ENCODE peak calls at places on chromosomes 12 and 14, in seven cellular contexts. P, K, F, W, U, T and D are unnamed samples. For H3K79me1, the result is how much of the 10 kb centered on the place peaks cover.

GRCh38 chr12:121190523-121191031 is 19.4 kb upstream of the P2RX4 start:
- DNase-seq in P (no peak), K (peak), F (peak), W (peak), U (no peak), T (no peak), D (peak)

GRCh38 chr14:32509632-32510187 is 180.6 kb downstream of the AKAP6 start:
- DNase-seq in P (no peak), K (peak), F (peak), W (peak), U (no peak), T (no peak), D (no peak)

GRCh38 chr12:6333566-6333965 is 8.3 kb downstream of the TNFRSF1A start:
- DNase-seq in P (no peak), K (peak), F (peak), W (peak), U (no peak), T (no peak), D (no peak)

GRCh38 chr12:32896438-32897275 is at the start of gene PKP2:
- DNase-seq in P (peak), K (no peak), F (peak), W (peak), U (peak), T (peak), D (peak)

GRCh38 chr12:79407671-79408622 is 282.8 kb downstream of the PAWR start:
- DNase-seq in P (peak), K (peak), F (peak), W (peak), U (peak), T (peak), D (peak)

GRCh38 chr12:70989232-70989631 is 68.7 kb upstream of the PTPRR start:
- DNase-seq in P (no peak), K (no peak), F (no peak), W (no peak), U (no peak), T (no peak), D (no peak)

GRCh38 chr12:3614806-3615466 is 123.9 kb downstream of the PRMT8 start:
- DNase-seq in P (peak), K (no peak), F (no peak), W (no peak), U (peak), T (no peak), D (peak)

GRCh38 chr14:94517641-94518257 is 8.5 kb upstream of the SERPINA12 start:
- DNase-seq in P (no peak), K (no peak), F (no peak), W (no peak), U (no peak), T (no peak), D (peak)

GRCh38 chr12:107780298-107780697 is 5.8 kb downstream of the ASCL4 start:
- DNase-seq in P (no peak), K (no peak), F (no peak), W (no peak), U (no peak), T (no peak), D (no peak)

GRCh38 chr14:100213956-100214767 is 24.8 kb upstream of the YY1 start:
- DNase-seq in P (peak), K (peak), F (peak), W (peak), U (peak), T (peak), D (peak)

GRCh38 chr14:76055330-76055729 is 69.8 kb downstream of the IFT43 start:
- DNase-seq in P (no peak), K (no peak), F (no peak), W (no peak), U (no peak), T (no peak), D (no peak)

GRCh38 chr12:122880155-122880605 is 15.7 kb downstream of the VPS37B start:
- DNase-seq in P (no peak), K (peak), F (peak), W (peak), U (no peak), T (no peak), D (no peak)

GRCh38 chr14:101903111-101903561 is 61.2 kb upstream of the DYNC1H1 start:
- DNase-seq in P (no peak), K (no peak), F (no peak), W (no peak), U (no peak), T (no peak), D (no peak)

GRCh38 chr12:94326727-94327126 is 132.9 kb downstream of the CEP83 start:
- DNase-seq in P (no peak), K (peak), F (peak), W (no peak), U (no peak), T (no peak), D (no peak)

GRCh38 chr12:53231859-53232640 is at the start of gene RARG:
- DNase-seq in P (peak), K (no peak), F (peak), W (peak), U (no peak), T (peak), D (peak)

GRCh38 chr12:45200497-45201043 is 15.3 kb upstream of the ANO6 start:
- DNase-seq in P (no peak), K (peak), F (peak), W (peak), U (no peak), T (no peak), D (no peak)

GRCh38 chr12:49873361-49873934 is 30.3 kb downstream of the FAIM2 start:
- DNase-seq in P (peak), K (peak), F (no peak), W (no peak), U (no peak), T (no peak), D (no peak)

GRCh38 chr12:123223241-123223668 is 9.7 kb downstream of the MPHOSPH9 start:
- DNase-seq in P (no peak), K (no peak), F (no peak), W (no peak), U (no peak), T (no peak), D (no peak)

GRCh38 chr14:105055736-105056302 is 9.4 kb downstream of the GPR132 start:
- DNase-seq in P (peak), K (no peak), F (no peak), W (no peak), U (no peak), T (no peak), D (no peak)

GRCh38 chr12:12091977-12092663 is 21.4 kb downstream of the BCL2L14 start:
- DNase-seq in P (peak), K (no peak), F (no peak), W (no peak), U (no peak), T (peak), D (no peak)

GRCh38 chr12:18970603-18971002 is 158.9 kb upstream of the PLEKHA5 start:
- DNase-seq in P (peak), K (peak), F (no peak), W (no peak), U (no peak), T (no peak), D (peak)

GRCh38 chr12:57694459-57695019 is 607 bp downstream of the OS9 start:
- DNase-seq in P (no peak), K (no peak), F (peak), W (peak), U (peak), T (no peak), D (no peak)

GRCh38 chr12:119412811-119413794 is 78.6 kb downstream of the CCDC60 start:
- DNase-seq in P (peak), K (peak), F (peak), W (peak), U (peak), T (peak), D (peak)

GRCh38 chr14:97266653-97267052 is 469.5 kb downstream of the VRK1 start:
- DNase-seq in P (no peak), K (no peak), F (peak), W (no peak), U (no peak), T (no peak), D (peak)

GRCh38 chr12:89092297-89092696 is 260.0 kb downstream of the DUSP6 start:
- DNase-seq in P (no peak), K (no peak), F (no peak), W (no peak), U (no peak), T (no peak), D (no peak)

GRCh38 chr14:30875788-30876053 is 1.4 kb downstream of the COCH start:
- DNase-seq in P (no peak), K (no peak), F (no peak), W (no peak), U (no peak), T (no peak), D (no peak)

GRCh38 chr12:109305547-109305946 is 3.5 kb downstream of the FOXN4 start:
- DNase-seq in P (no peak), K (no peak), F (no peak), W (no peak), U (no peak), T (no peak), D (no peak)

GRCh38 chr12:109309441-109310246 is 560 bp upstream of the FOXN4 start:
- DNase-seq in P (no peak), K (no peak), F (no peak), W (no peak), U (no peak), T (peak), D (peak)

GRCh38 chr12:109307051-109307450 is 2.0 kb downstream of the FOXN4 start:
- DNase-seq in P (no peak), K (no peak), F (no peak), W (no peak), U (no peak), T (no peak), D (peak)

GRCh38 chr12:109308534-109309440 is at the start of gene FOXN4:
- DNase-seq in P (peak), K (no peak), F (no peak), W (no peak), U (no peak), T (peak), D (peak)

DNA sequence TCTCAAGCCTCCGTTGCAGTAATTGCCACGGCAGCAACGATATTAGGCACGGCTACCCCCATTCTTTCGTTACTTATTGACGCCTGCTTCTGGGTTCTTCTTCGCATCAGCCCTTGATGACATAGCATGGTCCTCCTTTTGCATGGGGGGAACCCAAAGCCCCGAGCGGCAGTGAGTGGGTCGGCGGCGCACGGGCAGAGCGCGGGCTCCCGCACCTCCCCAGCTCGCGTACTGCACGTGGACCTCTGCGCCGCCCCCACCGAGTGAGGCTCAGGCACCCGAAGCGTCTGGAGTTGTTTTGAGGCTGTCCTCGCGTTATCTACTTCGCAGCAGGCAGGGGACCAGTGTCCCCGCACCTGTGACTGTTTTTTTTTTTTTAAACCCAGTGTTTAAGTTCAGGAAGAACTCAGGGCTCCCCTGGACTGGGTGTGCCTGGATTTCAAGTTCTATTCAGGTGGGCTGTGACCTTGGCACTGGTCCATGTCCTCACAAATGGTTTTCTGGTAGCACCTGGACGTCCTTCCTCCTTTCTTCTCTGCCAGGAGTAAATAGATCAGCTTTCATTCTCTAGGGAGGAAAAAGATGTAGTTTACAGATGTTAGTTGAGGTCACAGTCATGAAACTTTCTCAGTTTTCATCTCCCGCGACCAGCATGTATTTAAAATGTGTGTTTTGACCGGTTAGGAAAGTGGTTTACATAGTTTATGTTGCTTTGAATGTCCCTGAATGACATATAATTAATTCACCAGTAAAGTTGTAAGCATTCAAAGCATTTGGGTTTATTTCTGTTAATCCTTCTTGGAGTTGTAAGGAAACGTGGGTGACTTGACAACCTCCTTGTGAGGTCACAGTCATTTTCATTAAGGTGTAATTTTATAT is 1.4 kb upstream of the FOXN4 start:
- DNase-seq in P (no peak), K (no peak), F (no peak), W (no peak), U (no peak), T (peak), D (no peak)
- H3K9ac ChIP-seq in P (no peak), K (no peak), F (no peak), W (no peak), U (peak), T (no peak), D (peak)

GRCh38 chr14:55912344-55912743 is 205.9 kb upstream of the PELI2 start:
- DNase-seq in P (no peak), K (no peak), F (no peak), W (no peak), U (no peak), T (no peak), D (no peak)

GRCh38 chr14:55908071-55908470 is 210.1 kb upstream of the PELI2 start:
- DNase-seq in P (no peak), K (no peak), F (no peak), W (no peak), U (no peak), T (no peak), D (no peak)

GRCh38 chr14:55911794-55912193 is 206.4 kb upstream of the PELI2 start:
- DNase-seq in P (no peak), K (no peak), F (no peak), W (no peak), U (no peak), T (no peak), D (no peak)

GRCh38 chr14:55913324-55914035 is 204.7 kb upstream of the PELI2 start:
- DNase-seq in P (no peak), K (peak), F (peak), W (no peak), U (no peak), T (no peak), D (no peak)

GRCh38 chr14:55909879-55910278 is 208.3 kb upstream of the PELI2 start:
- DNase-seq in P (no peak), K (no peak), F (no peak), W (no peak), U (no peak), T (no peak), D (no peak)
- H3K23ac ChIP-seq in P (no peak), K (no peak), F (no peak), W (no peak), U (no peak), T (no peak), D (no peak)

DNA sequence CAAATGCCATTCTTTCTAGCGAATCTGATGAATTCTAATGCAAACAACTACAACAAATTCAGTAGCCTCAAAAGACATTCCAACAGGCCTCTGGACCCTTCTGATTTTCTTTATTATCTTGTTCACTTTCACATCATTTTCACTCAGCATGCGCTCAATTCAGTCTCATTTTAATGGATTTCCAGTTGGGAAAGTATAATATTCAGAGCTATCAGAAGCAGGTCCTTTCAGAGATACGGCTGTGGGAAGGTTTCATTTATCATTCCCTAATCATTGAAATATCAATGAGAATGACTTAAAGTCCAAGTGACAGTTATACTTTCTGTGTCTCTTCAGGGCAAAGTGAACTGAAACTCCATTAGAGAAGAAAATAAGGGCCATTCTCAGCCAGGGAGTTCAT is 1083.7 kb upstream of the FLRT2 start:
- DNase-seq in P (no peak), K (no peak), F (no peak), W (no peak), U (no peak), T (no peak), D (no peak)
- H3K79me1 ChIP-seq in P (under half), K (under half), F (under half), W (under half), U (under half), T (under half), D (under half)

GRCh38 chr12:67434653-67435375 is 165.7 kb downstream of the CAND1 start:
- DNase-seq in P (no peak), K (peak), F (peak), W (peak), U (no peak), T (no peak), D (no peak)
- H3K9ac ChIP-seq in P (no peak), K (no peak), F (peak), W (no peak), U (no peak), T (no peak), D (no peak)

DNA sequence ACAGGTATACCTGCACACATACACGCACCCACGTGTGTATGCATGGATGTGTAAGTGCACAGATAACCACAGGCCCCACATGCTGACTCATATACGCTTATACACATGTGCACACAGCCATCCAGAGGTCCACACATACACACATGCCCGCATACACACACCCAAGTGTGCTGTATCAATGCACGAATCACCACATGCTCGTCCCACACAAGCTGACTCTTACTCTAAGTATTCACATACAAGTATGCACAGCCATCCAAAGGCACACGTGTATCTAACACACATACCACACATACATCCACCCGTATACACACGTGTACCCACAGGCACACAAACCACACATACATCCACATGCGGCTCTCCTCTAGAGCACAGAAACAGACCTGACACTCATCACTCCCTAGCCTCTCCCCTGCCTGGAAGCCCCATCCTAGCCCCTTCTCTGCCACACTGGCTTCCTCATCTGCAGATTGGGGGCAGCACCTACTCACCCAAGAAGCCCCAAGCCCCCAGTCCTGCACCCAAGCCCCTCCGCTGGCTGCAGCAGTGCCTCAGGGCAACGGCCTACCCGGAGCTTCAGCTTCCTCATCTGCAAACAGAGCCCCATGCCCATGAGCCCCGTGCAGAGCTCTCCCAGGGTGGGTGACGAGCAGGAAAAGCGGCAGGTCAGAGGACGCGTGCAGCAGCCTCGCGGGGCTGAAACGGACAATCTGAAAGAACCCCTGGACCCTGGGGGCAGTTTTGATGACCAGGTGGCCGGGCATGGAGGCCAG is 105.4 kb downstream of the NCOR2 start:
- DNase-seq in P (no peak), K (peak), F (no peak), W (peak), U (no peak), T (no peak), D (no peak)
- H3K23ac ChIP-seq in P (no peak), K (no peak), F (no peak), W (no peak), U (peak), T (no peak), D (no peak)

GRCh38 chr12:104508752-104509446 is 52.2 kb downstream of the CHST11 start:
- DNase-seq in P (no peak), K (no peak), F (no peak), W (peak), U (no peak), T (no peak), D (no peak)
- H3K79me1 ChIP-seq in P (under half), K (under half), F (under half), W (under half), U (under half), T (under half), D (under half)

GRCh38 chr12:110860833-110861291 is 14.1 kb downstream of the CCDC63 start:
- DNase-seq in P (no peak), K (no peak), F (peak), W (no peak), U (peak), T (no peak), D (peak)

GRCh38 chr12:110861729-110862128 is 14.9 kb downstream of the CCDC63 start:
- DNase-seq in P (peak), K (no peak), F (no peak), W (no peak), U (no peak), T (no peak), D (peak)

GRCh38 chr12:110856517-110856916 is 9.7 kb downstream of the CCDC63 start:
- DNase-seq in P (no peak), K (no peak), F (no peak), W (no peak), U (no peak), T (no peak), D (no peak)

GRCh38 chr12:110857528-110857927 is 10.7 kb downstream of the CCDC63 start:
- DNase-seq in P (no peak), K (no peak), F (no peak), W (no peak), U (no peak), T (no peak), D (no peak)

GRCh38 chr12:110858848-110859247 is 12.1 kb downstream of the CCDC63 start:
- DNase-seq in P (no peak), K (no peak), F (no peak), W (no peak), U (no peak), T (no peak), D (no peak)
- H3K9ac ChIP-seq in P (no peak), K (no peak), F (no peak), W (no peak), U (no peak), T (no peak), D (no peak)

GRCh38 chr12:105679982-105680381 is 349.5 kb downstream of the C12orf75 start:
- DNase-seq in P (no peak), K (no peak), F (no peak), W (no peak), U (no peak), T (no peak), D (no peak)
- H3K23ac ChIP-seq in P (no peak), K (no peak), F (no peak), W (no peak), U (no peak), T (no peak), D (no peak)